ENCODE peak calls at places on chromosomes 7 and 10, in six cellular contexts. One of them, this sample, is unnamed.

GRCh38 chr7:111137296-111138195 is 46.6 kb downstream of the LRRN3 start:
- DNase-seq in K562: no peak
- DNase-seq in HCT116: no peak
- DNase-seq in HepG2: no peak
- DNase-seq in H1: no peak
- DNase-seq in GM12878: no peak
- DNase-seq in this sample: no peak

GRCh38 chr7:154864531-154864908 is 138.4 kb downstream of the PAXIP1 start:
- DNase-seq in K562: no peak
- DNase-seq in HCT116: no peak
- DNase-seq in HepG2: no peak
- DNase-seq in H1: no peak
- DNase-seq in GM12878: peak
- DNase-seq in this sample: no peak

GRCh38 chr10:83612050-83612449 is 527.3 kb upstream of the GHITM start:
- DNase-seq in K562: no peak
- DNase-seq in HCT116: no peak
- DNase-seq in HepG2: no peak
- DNase-seq in H1: no peak
- DNase-seq in GM12878: no peak
- DNase-seq in this sample: no peak

GRCh38 chr7:105098863-105099515 is 85.0 kb downstream of the KMT2E start:
- DNase-seq in K562: no peak
- DNase-seq in HCT116: no peak
- DNase-seq in HepG2: no peak
- DNase-seq in H1: no peak
- DNase-seq in GM12878: no peak
- DNase-seq in this sample: no peak

GRCh38 chr10:128062837-128063563 is 63.2 kb downstream of the MKI67 start:
- DNase-seq in K562: peak
- DNase-seq in HCT116: no peak
- DNase-seq in HepG2: no peak
- DNase-seq in H1: no peak
- DNase-seq in GM12878: peak
- DNase-seq in this sample: no peak

GRCh38 chr10:104441601-104442000 is 88.0 kb downstream of the CFAP58 start:
- DNase-seq in K562: no peak
- DNase-seq in HCT116: no peak
- DNase-seq in HepG2: no peak
- DNase-seq in H1: no peak
- DNase-seq in GM12878: no peak
- DNase-seq in this sample: no peak

GRCh38 chr10:123157210-123157609 is 3.0 kb downstream of the BUB3 start:
- DNase-seq in K562: peak
- DNase-seq in HCT116: no peak
- DNase-seq in HepG2: peak
- DNase-seq in H1: no peak
- DNase-seq in GM12878: no peak
- DNase-seq in this sample: no peak

GRCh38 chr10:110547139-110547761 is 20.2 kb upstream of the SMC3 start:
- DNase-seq in K562: peak
- DNase-seq in HCT116: peak
- DNase-seq in HepG2: peak
- DNase-seq in H1: no peak
- DNase-seq in GM12878: no peak
- DNase-seq in this sample: no peak

GRCh38 chr10:43573250-43574034 is 974 bp downstream of the ZNF239 start:
- DNase-seq in K562: peak
- DNase-seq in HCT116: no peak
- DNase-seq in HepG2: no peak
- DNase-seq in H1: no peak
- DNase-seq in GM12878: no peak
- DNase-seq in this sample: no peak

GRCh38 chr10:77763453-77764430 is 126.1 kb upstream of the KCNMA1 start:
- DNase-seq in K562: peak
- DNase-seq in HCT116: no peak
- DNase-seq in HepG2: no peak
- DNase-seq in H1: no peak
- DNase-seq in GM12878: no peak
- DNase-seq in this sample: no peak

GRCh38 chr7:33904680-33905388 is 505 bp upstream of the BMPER start:
- DNase-seq in K562: no peak
- DNase-seq in HCT116: no peak
- DNase-seq in HepG2: peak
- DNase-seq in H1: no peak
- DNase-seq in GM12878: no peak
- DNase-seq in this sample: peak

GRCh38 chr7:106358103-106358663 is 73.4 kb upstream of the NAMPT start:
- DNase-seq in K562: peak
- DNase-seq in HCT116: no peak
- DNase-seq in HepG2: no peak
- DNase-seq in H1: no peak
- DNase-seq in GM12878: no peak
- DNase-seq in this sample: no peak

GRCh38 chr7:149375234-149376008 is 85.4 kb downstream of the ZNF777 start:
- DNase-seq in K562: no peak
- DNase-seq in HCT116: no peak
- DNase-seq in HepG2: no peak
- DNase-seq in H1: no peak
- DNase-seq in GM12878: no peak
- DNase-seq in this sample: no peak

GRCh38 chr7:151769189-151769821 is 107.6 kb downstream of the PRKAG2 start:
- DNase-seq in K562: no peak
- DNase-seq in HCT116: no peak
- DNase-seq in HepG2: no peak
- DNase-seq in H1: no peak
- DNase-seq in GM12878: peak
- DNase-seq in this sample: no peak

GRCh38 chr10:23067939-23068775 is 27.2 kb upstream of the MSRB2 start:
- DNase-seq in K562: peak
- DNase-seq in HCT116: peak
- DNase-seq in HepG2: peak
- DNase-seq in H1: no peak
- DNase-seq in GM12878: peak
- DNase-seq in this sample: peak

GRCh38 chr10:103492655-103493261 is 747 bp upstream of the NEURL1 start:
- DNase-seq in K562: no peak
- DNase-seq in HCT116: no peak
- DNase-seq in HepG2: no peak
- DNase-seq in H1: no peak
- DNase-seq in GM12878: no peak
- DNase-seq in this sample: no peak

GRCh38 chr10:114642729-114643128 is 15.3 kb downstream of the ABLIM1 start:
- DNase-seq in K562: no peak
- DNase-seq in HCT116: no peak
- DNase-seq in HepG2: no peak
- DNase-seq in H1: no peak
- DNase-seq in GM12878: no peak
- DNase-seq in this sample: no peak

GRCh38 chr10:33196710-33197406 is 137.6 kb downstream of the NRP1 start:
- DNase-seq in K562: no peak
- DNase-seq in HCT116: no peak
- DNase-seq in HepG2: peak
- DNase-seq in H1: no peak
- DNase-seq in GM12878: no peak
- DNase-seq in this sample: no peak

GRCh38 chr10:60388709-60389241 is 900 bp downstream of the ANK3 start:
- DNase-seq in K562: no peak
- DNase-seq in HCT116: no peak
- DNase-seq in HepG2: no peak
- DNase-seq in H1: no peak
- DNase-seq in GM12878: no peak
- DNase-seq in this sample: no peak

GRCh38 chr10:112663181-112663879 is 216.3 kb downstream of the VTI1A start:
- DNase-seq in K562: no peak
- DNase-seq in HCT116: peak
- DNase-seq in HepG2: peak
- DNase-seq in H1: no peak
- DNase-seq in GM12878: no peak
- DNase-seq in this sample: no peak

GRCh38 chr7:48304641-48305040 is 133.4 kb downstream of the ABCA13 start:
- DNase-seq in K562: no peak
- DNase-seq in HCT116: no peak
- DNase-seq in HepG2: no peak
- DNase-seq in H1: no peak
- DNase-seq in GM12878: no peak
- DNase-seq in this sample: no peak

GRCh38 chr10:124043310-124044142 is 49.9 kb downstream of the CHST15 start:
- DNase-seq in K562: no peak
- DNase-seq in HCT116: no peak
- DNase-seq in HepG2: peak
- DNase-seq in H1: no peak
- DNase-seq in GM12878: peak
- DNase-seq in this sample: no peak

GRCh38 chr10:78464118-78464855 is 430.6 kb downstream of the RPS24 start:
- DNase-seq in K562: no peak
- DNase-seq in HCT116: no peak
- DNase-seq in HepG2: no peak
- DNase-seq in H1: no peak
- DNase-seq in GM12878: no peak
- DNase-seq in this sample: no peak

GRCh38 chr10:80202934-80203834 is 2.2 kb downstream of the ANXA11 start:
- DNase-seq in K562: peak
- DNase-seq in HCT116: peak
- DNase-seq in HepG2: peak
- DNase-seq in H1: peak
- DNase-seq in GM12878: peak
- DNase-seq in this sample: no peak

GRCh38 chr10:86863443-86863842 is 94.0 kb downstream of the MMRN2 start:
- DNase-seq in K562: no peak
- DNase-seq in HCT116: no peak
- DNase-seq in HepG2: no peak
- DNase-seq in H1: no peak
- DNase-seq in GM12878: no peak
- DNase-seq in this sample: no peak

GRCh38 chr10:133401981-133402725 is 8.2 kb downstream of the MTG1 start:
- DNase-seq in K562: no peak
- DNase-seq in HCT116: no peak
- DNase-seq in HepG2: no peak
- DNase-seq in H1: no peak
- DNase-seq in GM12878: no peak
- DNase-seq in this sample: no peak

GRCh38 chr10:84097787-84098353 is 41.4 kb upstream of the GHITM start:
- DNase-seq in K562: peak
- DNase-seq in HCT116: no peak
- DNase-seq in HepG2: no peak
- DNase-seq in H1: no peak
- DNase-seq in GM12878: no peak
- DNase-seq in this sample: no peak

GRCh38 chr10:29714096-29714874 is 79.5 kb upstream of the SVIL start:
- DNase-seq in K562: no peak
- DNase-seq in HCT116: peak
- DNase-seq in HepG2: no peak
- DNase-seq in H1: no peak
- DNase-seq in GM12878: no peak
- DNase-seq in this sample: no peak

GRCh38 chr7:51019231-51019844 is 236.6 kb upstream of the GRB10 start:
- DNase-seq in K562: no peak
- DNase-seq in HCT116: no peak
- DNase-seq in HepG2: no peak
- DNase-seq in H1: no peak
- DNase-seq in GM12878: no peak
- DNase-seq in this sample: no peak

GRCh38 chr7:147406521-147407115 is 1183.9 kb upstream of the C7orf33 start:
- DNase-seq in K562: no peak
- DNase-seq in HCT116: no peak
- DNase-seq in HepG2: no peak
- DNase-seq in H1: no peak
- DNase-seq in GM12878: no peak
- DNase-seq in this sample: no peak
- TF ChIP-seq YY1 in K562: no peak
- TF ChIP-seq YY1 in HCT116: no peak
- TF ChIP-seq YY1 in HepG2: no peak
- TF ChIP-seq YY1 in H1: no peak
- TF ChIP-seq YY1 in GM12878: no peak
- TF ChIP-seq YY1 in this sample: no peak

DNA sequence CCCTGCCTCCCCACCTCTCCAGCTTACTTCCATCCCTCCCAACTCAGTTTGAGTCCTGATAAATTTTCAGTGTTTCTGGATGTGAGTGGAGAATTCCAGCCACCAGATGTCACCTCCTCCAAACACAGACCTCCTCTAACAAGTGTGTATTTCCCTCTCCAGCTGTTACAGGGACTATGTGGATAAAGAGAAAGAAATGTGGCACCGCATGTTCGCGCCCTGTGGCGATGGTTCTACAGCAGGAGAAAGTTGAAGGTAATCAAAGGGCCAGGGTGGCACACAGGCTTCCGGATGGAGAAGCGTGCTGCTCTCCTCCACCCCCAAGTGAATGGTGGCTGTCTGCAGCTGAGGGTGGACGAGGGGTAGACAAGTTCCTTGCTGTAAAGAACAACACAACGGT is 14.7 kb downstream of the FKBP6 start:
- DNase-seq in K562: peak
- DNase-seq in HCT116: peak
- DNase-seq in HepG2: peak
- DNase-seq in H1: no peak
- DNase-seq in GM12878: no peak
- DNase-seq in this sample: peak
- TF ChIP-seq ZNF274 in K562: no peak
- TF ChIP-seq ZNF274 in HCT116: no peak
- TF ChIP-seq ZNF274 in HepG2: peak
- TF ChIP-seq ZNF274 in H1: no peak
- TF ChIP-seq ZNF274 in GM12878: no peak
- TF ChIP-seq ZNF274 in this sample: no peak

GRCh38 chr10:13716161-13717071 is 129.7 kb downstream of the PRPF18 start:
- DNase-seq in K562: no peak
- DNase-seq in HCT116: no peak
- DNase-seq in HepG2: no peak
- DNase-seq in H1: no peak
- DNase-seq in GM12878: no peak
- DNase-seq in this sample: no peak

GRCh38 chr10:13719411-13719810 is 132.6 kb downstream of the PRPF18 start:
- DNase-seq in K562: no peak
- DNase-seq in HCT116: no peak
- DNase-seq in HepG2: no peak
- DNase-seq in H1: no peak
- DNase-seq in GM12878: no peak
- DNase-seq in this sample: no peak

GRCh38 chr10:13717571-13717935 is 130.8 kb downstream of the PRPF18 start:
- DNase-seq in K562: no peak
- DNase-seq in HCT116: no peak
- DNase-seq in HepG2: no peak
- DNase-seq in H1: no peak
- DNase-seq in GM12878: no peak
- DNase-seq in this sample: no peak

GRCh38 chr10:13718820-13719219 is 132.1 kb downstream of the PRPF18 start:
- DNase-seq in K562: no peak
- DNase-seq in HCT116: no peak
- DNase-seq in HepG2: no peak
- DNase-seq in H1: no peak
- DNase-seq in GM12878: no peak
- DNase-seq in this sample: no peak

GRCh38 chr10:13717936-13718772 is 131.4 kb downstream of the PRPF18 start:
- DNase-seq in K562: no peak
- DNase-seq in HCT116: no peak
- DNase-seq in HepG2: peak
- DNase-seq in H1: no peak
- DNase-seq in GM12878: no peak
- DNase-seq in this sample: no peak
- TF ChIP-seq YY1 in K562: no peak
- TF ChIP-seq YY1 in HCT116: no peak
- TF ChIP-seq YY1 in HepG2: no peak
- TF ChIP-seq YY1 in H1: no peak
- TF ChIP-seq YY1 in GM12878: no peak
- TF ChIP-seq YY1 in this sample: no peak

GRCh38 chr7:32893225-32893560 is 1.6 kb upstream of the KBTBD2 start:
- DNase-seq in K562: no peak
- DNase-seq in HCT116: no peak
- DNase-seq in HepG2: no peak
- DNase-seq in H1: no peak
- DNase-seq in GM12878: no peak
- DNase-seq in this sample: no peak
- TF ChIP-seq ZNF274 in K562: no peak
- TF ChIP-seq ZNF274 in HCT116: no peak
- TF ChIP-seq ZNF274 in HepG2: no peak
- TF ChIP-seq ZNF274 in H1: no peak
- TF ChIP-seq ZNF274 in GM12878: no peak
- TF ChIP-seq ZNF274 in this sample: no peak

This sample was measured in NT2/D1.